ENCODE peak calls at places on chromosomes 4 and X, in six cellular contexts. W, E, J, G, Z and Q are unnamed samples.

GRCh38 chrX:119266364-119266995 is 30.4 kb downstream of the PGRMC1 start:
- DNase-seq in W (peak; percentile 32), E (peak; percentile 37), J (no peak), G (peak; percentile 7), Z (no peak), Q (peak; percentile 52)

GRCh38 chr4:119068529-119068962 is 67.1 kb upstream of the MYOZ2 start:
- DNase-seq in W (no peak), E (no peak), J (no peak), G (peak; percentile 19), Z (no peak), Q (no peak)

GRCh38 chr4:10085828-10086505 is 30.6 kb downstream of the WDR1 start:
- DNase-seq in W (no peak), E (no peak), J (no peak), G (no peak), Z (no peak), Q (no peak)

GRCh38 chr4:174316954-174317353 is 33.2 kb downstream of the CEP44 start:
- DNase-seq in W (no peak), E (no peak), J (no peak), G (no peak), Z (no peak), Q (no peak)

GRCh38 chr4:41080964-41081363 is 133.4 kb downstream of the APBB2 start:
- DNase-seq in W (no peak), E (no peak), J (no peak), G (no peak), Z (no peak), Q (no peak)

GRCh38 chrX:93422693-93423092 is 250.7 kb downstream of the NAP1L3 start:
- DNase-seq in W (no peak), E (peak; percentile 12), J (no peak), G (no peak), Z (no peak), Q (peak; percentile 23)

GRCh38 chr4:159941076-159941475 is 838.2 kb downstream of the RAPGEF2 start:
- DNase-seq in W (no peak), E (no peak), J (no peak), G (no peak), Z (no peak), Q (no peak)

GRCh38 chrX:118188977-118189376 is 72.4 kb upstream of the KLHL13 start:
- DNase-seq in W (no peak), E (no peak), J (no peak), G (no peak), Z (no peak), Q (no peak)

GRCh38 chr4:119218093-119218492 is 5.6 kb downstream of the USP53 start:
- DNase-seq in W (no peak), E (no peak), J (no peak), G (no peak), Z (no peak), Q (no peak)

GRCh38 chr4:26596843-26597242 is 13.0 kb downstream of the TBC1D19 start:
- DNase-seq in W (no peak), E (no peak), J (no peak), G (no peak), Z (no peak), Q (no peak)

GRCh38 chr4:84503495-84504437 is 4.7 kb upstream of the NKX6-1 start:
- DNase-seq in W (peak; percentile 69), E (peak; percentile 52), J (no peak), G (peak; percentile 40), Z (no peak), Q (peak; percentile 66)

GRCh38 chrX:39850630-39851152 is 247.1 kb downstream of the BCOR start:
- DNase-seq in W (no peak), E (peak; percentile 75), J (no peak), G (no peak), Z (no peak), Q (no peak)

GRCh38 chrX:97006167-97006566 is 122.5 kb downstream of the RPA4 start:
- DNase-seq in W (no peak), E (no peak), J (no peak), G (no peak), Z (no peak), Q (no peak)

GRCh38 chr4:121304843-121305348 is 75.9 kb downstream of the QRFPR start:
- DNase-seq in W (no peak), E (no peak), J (no peak), G (no peak), Z (no peak), Q (no peak)

GRCh38 chr4:84995386-84995785 is 28.9 kb upstream of the WDFY3 start:
- DNase-seq in W (no peak), E (no peak), J (no peak), G (peak; percentile 10), Z (no peak), Q (no peak)

GRCh38 chr4:184097240-184097619 is 120.4 kb downstream of the ENPP6 start:
- DNase-seq in W (no peak), E (peak; percentile 41), J (peak; percentile 20), G (no peak), Z (no peak), Q (peak; percentile 39)

GRCh38 chr4:106444557-106444956 is 76.0 kb upstream of the GIMD1 start:
- DNase-seq in W (no peak), E (no peak), J (no peak), G (peak; percentile 11), Z (no peak), Q (no peak)

GRCh38 chrX:49183701-49184281 is 2.4 kb downstream of the PRICKLE3 start:
- DNase-seq in W (no peak), E (no peak), J (no peak), G (no peak), Z (no peak), Q (no peak)

GRCh38 chrX:23008431-23009099 is 8.8 kb downstream of the DDX53 start:
- DNase-seq in W (no peak), E (no peak), J (no peak), G (peak; percentile 26), Z (no peak), Q (no peak)

GRCh38 chr4:112213850-112214249 is 17.7 kb upstream of the AP1AR start:
- DNase-seq in W (no peak), E (no peak), J (no peak), G (no peak), Z (no peak), Q (no peak)

GRCh38 chr4:94332983-94333590 is 9.5 kb downstream of the HPGDS start:
- DNase-seq in W (no peak), E (no peak), J (no peak), G (no peak), Z (no peak), Q (no peak)

GRCh38 chrX:115226929-115227328 is 7.0 kb downstream of the LRCH2 start:
- DNase-seq in W (no peak), E (no peak), J (no peak), G (no peak), Z (no peak), Q (no peak)

GRCh38 chr4:14222630-14223029 is 595.1 kb upstream of the BOD1L1 start:
- DNase-seq in W (no peak), E (no peak), J (no peak), G (no peak), Z (no peak), Q (no peak)

GRCh38 chrX:149497626-149498025 is 7.5 kb downstream of the IDS start:
- DNase-seq in W (no peak), E (no peak), J (no peak), G (no peak), Z (no peak), Q (no peak)

GRCh38 chr4:125522588-125522987 is 207.8 kb downstream of the FAT4 start:
- DNase-seq in W (no peak), E (no peak), J (no peak), G (no peak), Z (no peak), Q (no peak)

GRCh38 chrX:53022381-53022780 is 26.2 kb upstream of the GPR173 start:
- DNase-seq in W (no peak), E (no peak), J (no peak), G (no peak), Z (no peak), Q (no peak)

GRCh38 chrX:124333862-124334261 is 1.4 kb downstream of the TEX13D start:
- DNase-seq in W (no peak), E (no peak), J (no peak), G (no peak), Z (no peak), Q (no peak)